ENCODE peak calls at places on chromosomes 12 and 14, in eight cellular contexts. P is NAMALWA, J is Panc1, U is hippocampal formation, R is stromal cell of bone marrow, X is GOT3, H is H9, L is left lung. G is an unnamed sample.

GRCh38 chr12:14373202-14373601 is 7.7 kb downstream of the ATF7IP start:
- DNase-seq in P (no peak), J (no peak), U (no peak), R (peak; percentile 29), X (no peak), H (no peak), L (no peak), G (peak; percentile 17)

GRCh38 chr12:1130164-1130563 is 139.1 kb downstream of the ERC1 start:
- DNase-seq in P (peak; percentile 22), J (no peak), U (no peak), R (no peak), X (no peak), H (no peak), L (no peak), G (no peak)

GRCh38 chr12:120903382-120903817 is 758 bp downstream of the SPPL3 start:
- DNase-seq in P (peak; percentile 54), J (no peak), U (no peak), R (no peak), X (no peak), H (peak; percentile 51), L (peak; percentile 89), G (no peak)

GRCh38 chr14:95039259-95039992 is 117.9 kb downstream of the DICER1 start:
- DNase-seq in P (no peak), J (no peak), U (no peak), R (no peak), X (no peak), H (no peak), L (no peak), G (no peak)

GRCh38 chr12:29067430-29067829 is 81.6 kb upstream of the FAR2 start:
- DNase-seq in P (no peak), J (no peak), U (no peak), R (no peak), X (no peak), H (no peak), L (peak; percentile 19), G (no peak)

GRCh38 chr14:22002860-22003284 is 329.3 kb upstream of the OR4E1 start:
- DNase-seq in P (peak; percentile 60), J (no peak), U (no peak), R (no peak), X (no peak), H (peak; percentile 69), L (no peak), G (no peak)

GRCh38 chr14:40760703-40761102 is 846.0 kb upstream of the LRFN5 start:
- DNase-seq in P (no peak), J (no peak), U (no peak), R (no peak), X (no peak), H (no peak), L (no peak), G (no peak)

GRCh38 chr14:58954874-58955273 is 233.6 kb upstream of the DAAM1 start:
- DNase-seq in P (no peak), J (no peak), U (no peak), R (no peak), X (no peak), H (no peak), L (no peak), G (no peak)

GRCh38 chr14:49893309-49894213 is 679 bp downstream of the ARF6 start:
- DNase-seq in P (peak; percentile 54), J (no peak), U (no peak), R (no peak), X (peak; percentile 39), H (no peak), L (peak; percentile 92), G (no peak)

GRCh38 chr12:26317942-26318565 is 122.7 kb downstream of the SSPN start:
- DNase-seq in P (peak; percentile 40), J (peak; percentile 81), U (no peak), R (peak; percentile 57), X (no peak), H (no peak), L (no peak), G (no peak)

GRCh38 chr12:58965568-58965967 is 45.3 kb upstream of the LRIG3 start:
- DNase-seq in P (no peak), J (no peak), U (no peak), R (no peak), X (no peak), H (no peak), L (no peak), G (no peak)

GRCh38 chr12:32947203-32947795 is 50.7 kb upstream of the PKP2 start:
- DNase-seq in P (peak; percentile 41), J (peak; percentile 22), U (peak; percentile 62), R (no peak), X (no peak), H (no peak), L (no peak), G (no peak)

GRCh38 chr12:104374806-104375205 is 71.3 kb downstream of the EID3 start:
- DNase-seq in P (no peak), J (no peak), U (no peak), R (no peak), X (no peak), H (no peak), L (no peak), G (no peak)

GRCh38 chr12:18752280-18752920 is 14.5 kb downstream of the CAPZA3 start:
- DNase-seq in P (no peak), J (no peak), U (no peak), R (peak; percentile 83), X (peak; percentile 40), H (peak; percentile 73), L (no peak), G (peak; percentile 89)

GRCh38 chr14:95467232-95467631 is 49.2 kb downstream of the SYNE3 start:
- DNase-seq in P (no peak), J (no peak), U (no peak), R (no peak), X (no peak), H (no peak), L (no peak), G (no peak)

GRCh38 chr12:95601626-95602025 is 50.4 kb upstream of the USP44 start:
- DNase-seq in P (no peak), J (no peak), U (no peak), R (peak; percentile 30), X (no peak), H (no peak), L (no peak), G (no peak)

GRCh38 chr14:93073833-93074769 is 41.6 kb downstream of the ITPK1 start:
- DNase-seq in P (no peak), J (no peak), U (no peak), R (no peak), X (no peak), H (no peak), L (peak; percentile 87), G (no peak)

GRCh38 chr14:49449749-49450148 is 136.4 kb downstream of the RPS29 start:
- DNase-seq in P (no peak), J (no peak), U (no peak), R (no peak), X (no peak), H (no peak), L (no peak), G (no peak)

GRCh38 chr12:116443706-116444589 is 115.2 kb upstream of the MAP1LC3B2 start:
- DNase-seq in P (no peak), J (no peak), U (no peak), R (no peak), X (no peak), H (no peak), L (no peak), G (no peak)

GRCh38 chr12:21580748-21581495 is 23.7 kb downstream of the GYS2 start:
- DNase-seq in P (no peak), J (no peak), U (no peak), R (no peak), X (no peak), H (no peak), L (no peak), G (no peak)

GRCh38 chr12:88409257-88409656 is 171.0 kb downstream of the KITLG start:
- DNase-seq in P (no peak), J (no peak), U (no peak), R (no peak), X (no peak), H (peak; percentile 43), L (no peak), G (no peak)

GRCh38 chr12:3122841-3123678 is 45.9 kb downstream of the TSPAN9 start:
- DNase-seq in P (no peak), J (no peak), U (no peak), R (peak; percentile 78), X (peak; percentile 35), H (peak; percentile 54), L (no peak), G (peak; percentile 43)

GRCh38 chr14:90599748-90600507 is 203.1 kb downstream of the CALM1 start:
- DNase-seq in P (no peak), J (no peak), U (peak; percentile 47), R (peak; percentile 5), X (no peak), H (no peak), L (no peak), G (no peak)

GRCh38 chr12:71440393-71441349 is 1.1 kb downstream of the LGR5 start:
- DNase-seq in P (no peak), J (no peak), U (no peak), R (no peak), X (no peak), H (peak; percentile 39), L (peak; percentile 50), G (no peak)

GRCh38 chr12:92898755-92899154 is 30.3 kb downstream of the EEA1 start:
- DNase-seq in P (no peak), J (no peak), U (no peak), R (no peak), X (no peak), H (no peak), L (no peak), G (no peak)

GRCh38 chr14:24062216-24062980 is 9.0 kb upstream of the CPNE6 start:
- DNase-seq in P (no peak), J (no peak), U (no peak), R (no peak), X (no peak), H (no peak), L (peak; percentile 69), G (no peak)

GRCh38 chr12:70936414-70936813 is 15.9 kb upstream of the PTPRR start:
- DNase-seq in P (no peak), J (no peak), U (no peak), R (no peak), X (no peak), H (no peak), L (no peak), G (no peak)